ENCODE peak calls at places on chromosomes 11 and 22, in eight cellular contexts. One of them, this sample, is unnamed.

GRCh38 chr11:72721689-72722049 is 30.5 kb downstream of the ARAP1 start:
- DNase-seq in AG09319: no peak
- DNase-seq in stimulated activated CD4-positive, alpha-beta T cell treated with anti-CD3 and anti-CD28 coated beads, Interleukin-2, amount 100 ng/mL, for 48 hours: no peak
- DNase-seq in NCI-H1417 treated with DMSO at 0.1 percent for 48 hours: no peak
- DNase-seq in NCI-H2081: no peak
- DNase-seq in tibial nerve: no peak
- DNase-seq in SHP77 treated with DMSO at 0.1 percent for 48 hours: no peak
- DNase-seq in CD8-positive, alpha-beta memory T cell: peak; percentile 44
- DNase-seq in this sample: no peak

GRCh38 chr11:2319791-2320481 is 18.1 kb downstream of the TSPAN32 start:
- DNase-seq in AG09319: no peak
- DNase-seq in stimulated activated CD4-positive, alpha-beta T cell treated with anti-CD3 and anti-CD28 coated beads, Interleukin-2, amount 100 ng/mL, for 48 hours: no peak
- DNase-seq in NCI-H1417 treated with DMSO at 0.1 percent for 48 hours: no peak
- DNase-seq in NCI-H2081: no peak
- DNase-seq in tibial nerve: no peak
- DNase-seq in SHP77 treated with DMSO at 0.1 percent for 48 hours: no peak
- DNase-seq in CD8-positive, alpha-beta memory T cell: no peak
- DNase-seq in this sample: no peak

GRCh38 chr22:42791721-42792452 is 65.2 kb downstream of the ARFGAP3 start:
- DNase-seq in AG09319: no peak
- DNase-seq in stimulated activated CD4-positive, alpha-beta T cell treated with anti-CD3 and anti-CD28 coated beads, Interleukin-2, amount 100 ng/mL, for 48 hours: no peak
- DNase-seq in NCI-H1417 treated with DMSO at 0.1 percent for 48 hours: no peak
- DNase-seq in NCI-H2081: no peak
- DNase-seq in tibial nerve: no peak
- DNase-seq in SHP77 treated with DMSO at 0.1 percent for 48 hours: no peak
- DNase-seq in CD8-positive, alpha-beta memory T cell: no peak
- DNase-seq in this sample: no peak

GRCh38 chr22:35548762-35549106 is 8.1 kb downstream of the RASD2 start:
- DNase-seq in AG09319: no peak
- DNase-seq in stimulated activated CD4-positive, alpha-beta T cell treated with anti-CD3 and anti-CD28 coated beads, Interleukin-2, amount 100 ng/mL, for 48 hours: no peak
- DNase-seq in NCI-H1417 treated with DMSO at 0.1 percent for 48 hours: no peak
- DNase-seq in NCI-H2081: no peak
- DNase-seq in tibial nerve: no peak
- DNase-seq in SHP77 treated with DMSO at 0.1 percent for 48 hours: no peak
- DNase-seq in CD8-positive, alpha-beta memory T cell: no peak
- DNase-seq in this sample: no peak

GRCh38 chr22:24027991-24028390 is 16.9 kb downstream of the CABIN1 start:
- DNase-seq in AG09319: no peak
- DNase-seq in stimulated activated CD4-positive, alpha-beta T cell treated with anti-CD3 and anti-CD28 coated beads, Interleukin-2, amount 100 ng/mL, for 48 hours: no peak
- DNase-seq in NCI-H1417 treated with DMSO at 0.1 percent for 48 hours: no peak
- DNase-seq in NCI-H2081: no peak
- DNase-seq in tibial nerve: no peak
- DNase-seq in SHP77 treated with DMSO at 0.1 percent for 48 hours: no peak
- DNase-seq in CD8-positive, alpha-beta memory T cell: no peak
- DNase-seq in this sample: no peak

GRCh38 chr22:35719212-35719869 is 1.7 kb downstream of the APOL5 start:
- DNase-seq in AG09319: no peak
- DNase-seq in stimulated activated CD4-positive, alpha-beta T cell treated with anti-CD3 and anti-CD28 coated beads, Interleukin-2, amount 100 ng/mL, for 48 hours: no peak
- DNase-seq in NCI-H1417 treated with DMSO at 0.1 percent for 48 hours: no peak
- DNase-seq in NCI-H2081: no peak
- DNase-seq in tibial nerve: no peak
- DNase-seq in SHP77 treated with DMSO at 0.1 percent for 48 hours: no peak
- DNase-seq in CD8-positive, alpha-beta memory T cell: no peak
- DNase-seq in this sample: no peak

GRCh38 chr22:36359172-36359973 is 28.4 kb downstream of the MYH9 start:
- DNase-seq in AG09319: no peak
- DNase-seq in stimulated activated CD4-positive, alpha-beta T cell treated with anti-CD3 and anti-CD28 coated beads, Interleukin-2, amount 100 ng/mL, for 48 hours: no peak
- DNase-seq in NCI-H1417 treated with DMSO at 0.1 percent for 48 hours: no peak
- DNase-seq in NCI-H2081: peak; percentile 59
- DNase-seq in tibial nerve: no peak
- DNase-seq in SHP77 treated with DMSO at 0.1 percent for 48 hours: no peak
- DNase-seq in CD8-positive, alpha-beta memory T cell: no peak
- DNase-seq in this sample: no peak

GRCh38 chr11:102451693-102452460 is 688 bp downstream of the TMEM123 start:
- DNase-seq in AG09319: no peak
- DNase-seq in stimulated activated CD4-positive, alpha-beta T cell treated with anti-CD3 and anti-CD28 coated beads, Interleukin-2, amount 100 ng/mL, for 48 hours: peak; percentile 57
- DNase-seq in NCI-H1417 treated with DMSO at 0.1 percent for 48 hours: peak; percentile 36
- DNase-seq in NCI-H2081: peak; percentile 74
- DNase-seq in tibial nerve: peak; percentile 38
- DNase-seq in SHP77 treated with DMSO at 0.1 percent for 48 hours: peak; percentile 35
- DNase-seq in CD8-positive, alpha-beta memory T cell: peak; percentile 60
- DNase-seq in this sample: no peak

GRCh38 chr11:72330131-72330727 is 86.3 kb upstream of the PHOX2A start:
- DNase-seq in AG09319: no peak
- DNase-seq in stimulated activated CD4-positive, alpha-beta T cell treated with anti-CD3 and anti-CD28 coated beads, Interleukin-2, amount 100 ng/mL, for 48 hours: no peak
- DNase-seq in NCI-H1417 treated with DMSO at 0.1 percent for 48 hours: no peak
- DNase-seq in NCI-H2081: no peak
- DNase-seq in tibial nerve: no peak
- DNase-seq in SHP77 treated with DMSO at 0.1 percent for 48 hours: no peak
- DNase-seq in CD8-positive, alpha-beta memory T cell: no peak
- DNase-seq in this sample: no peak

GRCh38 chr11:33721291-33721840 is 14.9 kb downstream of the CD59 start:
- DNase-seq in AG09319: no peak
- DNase-seq in stimulated activated CD4-positive, alpha-beta T cell treated with anti-CD3 and anti-CD28 coated beads, Interleukin-2, amount 100 ng/mL, for 48 hours: no peak
- DNase-seq in NCI-H1417 treated with DMSO at 0.1 percent for 48 hours: no peak
- DNase-seq in NCI-H2081: no peak
- DNase-seq in tibial nerve: no peak
- DNase-seq in SHP77 treated with DMSO at 0.1 percent for 48 hours: no peak
- DNase-seq in CD8-positive, alpha-beta memory T cell: no peak
- DNase-seq in this sample: no peak

GRCh38 chr22:27518583-27519437 is 282.7 kb downstream of the MN1 start:
- DNase-seq in AG09319: no peak
- DNase-seq in stimulated activated CD4-positive, alpha-beta T cell treated with anti-CD3 and anti-CD28 coated beads, Interleukin-2, amount 100 ng/mL, for 48 hours: no peak
- DNase-seq in NCI-H1417 treated with DMSO at 0.1 percent for 48 hours: no peak
- DNase-seq in NCI-H2081: no peak
- DNase-seq in tibial nerve: no peak
- DNase-seq in SHP77 treated with DMSO at 0.1 percent for 48 hours: no peak
- DNase-seq in CD8-positive, alpha-beta memory T cell: no peak
- DNase-seq in this sample: no peak

GRCh38 chr11:123587044-123587443 is 67.4 kb downstream of the SCN3B start:
- DNase-seq in AG09319: no peak
- DNase-seq in stimulated activated CD4-positive, alpha-beta T cell treated with anti-CD3 and anti-CD28 coated beads, Interleukin-2, amount 100 ng/mL, for 48 hours: no peak
- DNase-seq in NCI-H1417 treated with DMSO at 0.1 percent for 48 hours: no peak
- DNase-seq in NCI-H2081: no peak
- DNase-seq in tibial nerve: no peak
- DNase-seq in SHP77 treated with DMSO at 0.1 percent for 48 hours: no peak
- DNase-seq in CD8-positive, alpha-beta memory T cell: no peak
- DNase-seq in this sample: no peak

GRCh38 chr11:11968511-11969280 is 39.7 kb downstream of the DKK3 start:
- DNase-seq in AG09319: peak; percentile 86
- DNase-seq in stimulated activated CD4-positive, alpha-beta T cell treated with anti-CD3 and anti-CD28 coated beads, Interleukin-2, amount 100 ng/mL, for 48 hours: no peak
- DNase-seq in NCI-H1417 treated with DMSO at 0.1 percent for 48 hours: no peak
- DNase-seq in NCI-H2081: no peak
- DNase-seq in tibial nerve: no peak
- DNase-seq in SHP77 treated with DMSO at 0.1 percent for 48 hours: no peak
- DNase-seq in CD8-positive, alpha-beta memory T cell: no peak
- DNase-seq in this sample: no peak

GRCh38 chr11:33835143-33835878 is 56.6 kb downstream of the LMO2 start:
- DNase-seq in AG09319: peak; percentile 14
- DNase-seq in stimulated activated CD4-positive, alpha-beta T cell treated with anti-CD3 and anti-CD28 coated beads, Interleukin-2, amount 100 ng/mL, for 48 hours: no peak
- DNase-seq in NCI-H1417 treated with DMSO at 0.1 percent for 48 hours: no peak
- DNase-seq in NCI-H2081: peak; percentile 35
- DNase-seq in tibial nerve: peak; percentile 21
- DNase-seq in SHP77 treated with DMSO at 0.1 percent for 48 hours: no peak
- DNase-seq in CD8-positive, alpha-beta memory T cell: no peak
- DNase-seq in this sample: peak; percentile 53

GRCh38 chr11:117919326-117920275 is 9.6 kb downstream of the TMPRSS13 start:
- DNase-seq in AG09319: no peak
- DNase-seq in stimulated activated CD4-positive, alpha-beta T cell treated with anti-CD3 and anti-CD28 coated beads, Interleukin-2, amount 100 ng/mL, for 48 hours: no peak
- DNase-seq in NCI-H1417 treated with DMSO at 0.1 percent for 48 hours: no peak
- DNase-seq in NCI-H2081: no peak
- DNase-seq in tibial nerve: no peak
- DNase-seq in SHP77 treated with DMSO at 0.1 percent for 48 hours: no peak
- DNase-seq in CD8-positive, alpha-beta memory T cell: no peak
- DNase-seq in this sample: no peak

GRCh38 chr11:72483412-72484186 is 49.3 kb upstream of the CLPB start:
- DNase-seq in AG09319: no peak
- DNase-seq in stimulated activated CD4-positive, alpha-beta T cell treated with anti-CD3 and anti-CD28 coated beads, Interleukin-2, amount 100 ng/mL, for 48 hours: no peak
- DNase-seq in NCI-H1417 treated with DMSO at 0.1 percent for 48 hours: no peak
- DNase-seq in NCI-H2081: no peak
- DNase-seq in tibial nerve: peak; percentile 57
- DNase-seq in SHP77 treated with DMSO at 0.1 percent for 48 hours: no peak
- DNase-seq in CD8-positive, alpha-beta memory T cell: no peak
- DNase-seq in this sample: no peak

This sample was measured in AG09309.